ENCODE peak calls at places on chromosomes 4 and X, in four cellular contexts. O is sciatic nerve, P is Caco-2, F is neural crest cell. B is an unnamed sample.

GRCh38 chr4:112516401-112517066 is 554 bp upstream of the NEUROG2 start:
- DNase-seq in P (no peak), O (no peak), F (peak), B (peak)

GRCh38 chr4:8199594-8200301 is 658 bp downstream of the SH3TC1 start:
- DNase-seq in O (no peak), P (no peak), F (no peak), B (peak)

GRCh38 chr4:113673450-113673849 is 88.1 kb downstream of the CAMK2D start:
- DNase-seq in P (peak), O (no peak), F (no peak), B (no peak)

GRCh38 chr4:10075158-10075863 is 41.3 kb downstream of the WDR1 start:
- DNase-seq in P (no peak), O (no peak), F (no peak), B (no peak)

GRCh38 chrX:106615041-106615440 is 3.3 kb downstream of the RADX start:
- DNase-seq in P (no peak), F (no peak), O (no peak), B (no peak)

GRCh38 chr4:1015179-1015578 is 3.8 kb downstream of the FGFRL1 start:
- DNase-seq in F (peak), P (no peak), O (no peak), B (no peak)

GRCh38 chrX:146881521-146881920 is 67.0 kb upstream of the CXorf51A start:
- DNase-seq in F (no peak), O (no peak), P (no peak), B (no peak)

GRCh38 chrX:120464409-120464808 is 4.7 kb downstream of the LAMP2 start:
- DNase-seq in F (no peak), P (no peak), O (no peak), B (no peak)

GRCh38 chrX:124388562-124388961 is 42.2 kb downstream of the SH2D1A start:
- DNase-seq in O (peak), P (peak), F (peak), B (no peak)

GRCh38 chr4:145861331-145862318 is 77.0 kb downstream of the ZNF827 start:
- DNase-seq in P (no peak), F (no peak), O (no peak), B (no peak)

GRCh38 chrX:44903107-44903506 is 30.1 kb downstream of the KDM6A start:
- DNase-seq in O (no peak), F (no peak), P (no peak), B (no peak)

GRCh38 chr4:54566608-54567007 is 91.1 kb upstream of the KIT start:
- DNase-seq in P (no peak), O (no peak), F (no peak), B (no peak)

GRCh38 chr4:85681194-85681803 is 206.3 kb downstream of the ARHGAP24 start:
- DNase-seq in P (no peak), F (no peak), O (peak), B (no peak)

GRCh38 chr4:186789671-186790070 is 66.0 kb upstream of the FAT1 start:
- DNase-seq in O (no peak), F (no peak), P (no peak), B (no peak)

GRCh38 chr4:102780476-102781144 is 19.8 kb upstream of the MANBA start:
- DNase-seq in P (peak), F (no peak), O (no peak), B (no peak)

GRCh38 chr4:39464886-39465501 is 6.1 kb downstream of the LIAS start:
- DNase-seq in F (no peak), O (no peak), P (no peak), B (no peak)

GRCh38 chrX:38916801-38917200 is 115.5 kb downstream of the MID1IP1 start:
- DNase-seq in P (no peak), F (no peak), O (no peak), B (no peak)

GRCh38 chrX:121407627-121408026 is 360.2 kb downstream of the GLUD2 start:
- DNase-seq in F (no peak), P (no peak), O (no peak), B (no peak)

GRCh38 chr4:732911-733630 is 27.4 kb downstream of the PCGF3 start:
- DNase-seq in P (no peak), O (no peak), F (no peak), B (no peak)

GRCh38 chr4:3791910-3792542 is 25.8 kb downstream of the ADRA2C start:
- DNase-seq in P (peak), F (peak), O (no peak), B (peak)

GRCh38 chr4:7195546-7196282 is 3.4 kb downstream of the SORCS2 start:
- DNase-seq in O (no peak), P (no peak), F (no peak), B (no peak)

GRCh38 chr4:182022899-182023298 is 220.3 kb upstream of the TENM3 start:
- DNase-seq in F (no peak), O (no peak), P (no peak), B (no peak)

GRCh38 chr4:4203688-4204400 is 22.9 kb downstream of the OTOP1 start:
- DNase-seq in F (no peak), P (no peak), O (no peak), B (no peak)

GRCh38 chr4:4606321-4606720 is 64.5 kb upstream of the STX18 start:
- DNase-seq in O (no peak), P (no peak), F (no peak), B (no peak)

GRCh38 chr4:143700060-143700419 is 435 bp downstream of the FREM3 start:
- DNase-seq in O (peak), F (no peak), P (no peak), B (no peak)

GRCh38 chr4:23754688-23755087 is 135.2 kb downstream of the PPARGC1A start:
- DNase-seq in P (no peak), F (no peak), O (no peak), B (no peak)

GRCh38 chr4:111991797-111992196 is 153.5 kb upstream of the FAM241A start:
- DNase-seq in F (no peak), P (no peak), O (no peak), B (no peak)